ENCODE peak calls at places on chromosomes 3 and 15, in six cellular contexts. One of them, this sample, is unnamed.

GRCh38 chr3:123339302-123339701 is 109.6 kb downstream of the ADCY5 start:
- DNase-seq in CD14-positive monocyte: peak
- DNase-seq in iris pigment epithelial cell: no peak
- DNase-seq in OCI-M1: no peak
- DNase-seq in activated T-helper 1 cell treated with anti-CD3 and anti-CD28 coated beads, Interleukin-2, amount 50 U/mL, for 16 hours: no peak
- DNase-seq in ovary: peak
- DNase-seq in this sample: no peak

GRCh38 chr3:184562146-184562861 is 719 bp downstream of the EPHB3 start:
- DNase-seq in activated T-helper 1 cell treated with anti-CD3 and anti-CD28 coated beads, Interleukin-2, amount 50 U/mL, for 16 hours: no peak
- DNase-seq in iris pigment epithelial cell: no peak
- DNase-seq in ovary: peak
- DNase-seq in CD14-positive monocyte: no peak
- DNase-seq in OCI-M1: no peak
- DNase-seq in this sample: no peak

GRCh38 chr15:85024509-85025336 is 43.1 kb downstream of the PDE8A start:
- DNase-seq in activated T-helper 1 cell treated with anti-CD3 and anti-CD28 coated beads, Interleukin-2, amount 50 U/mL, for 16 hours: no peak
- DNase-seq in OCI-M1: no peak
- DNase-seq in ovary: no peak
- DNase-seq in CD14-positive monocyte: no peak
- DNase-seq in iris pigment epithelial cell: peak
- DNase-seq in this sample: peak

GRCh38 chr15:48966595-48967301 is 3.0 kb upstream of the SHC4 start:
- DNase-seq in iris pigment epithelial cell: peak
- DNase-seq in activated T-helper 1 cell treated with anti-CD3 and anti-CD28 coated beads, Interleukin-2, amount 50 U/mL, for 16 hours: no peak
- DNase-seq in OCI-M1: peak
- DNase-seq in ovary: no peak
- DNase-seq in CD14-positive monocyte: no peak
- DNase-seq in this sample: peak

GRCh38 chr15:40274350-40275274 is 8.3 kb downstream of the ANKRD63 start:
- DNase-seq in ovary: peak
- DNase-seq in activated T-helper 1 cell treated with anti-CD3 and anti-CD28 coated beads, Interleukin-2, amount 50 U/mL, for 16 hours: peak
- DNase-seq in iris pigment epithelial cell: peak
- DNase-seq in CD14-positive monocyte: peak
- DNase-seq in OCI-M1: peak
- DNase-seq in this sample: peak

GRCh38 chr15:31438601-31439265 is 112.1 kb downstream of the KLF13 start:
- DNase-seq in activated T-helper 1 cell treated with anti-CD3 and anti-CD28 coated beads, Interleukin-2, amount 50 U/mL, for 16 hours: no peak
- DNase-seq in iris pigment epithelial cell: no peak
- DNase-seq in OCI-M1: no peak
- DNase-seq in CD14-positive monocyte: no peak
- DNase-seq in ovary: no peak
- DNase-seq in this sample: no peak

GRCh38 chr3:88149146-88149515 is 628 bp upstream of the C3orf38 start:
- DNase-seq in activated T-helper 1 cell treated with anti-CD3 and anti-CD28 coated beads, Interleukin-2, amount 50 U/mL, for 16 hours: no peak
- DNase-seq in iris pigment epithelial cell: peak
- DNase-seq in CD14-positive monocyte: peak
- DNase-seq in ovary: no peak
- DNase-seq in OCI-M1: no peak
- DNase-seq in this sample: no peak

GRCh38 chr3:183532620-183533409 is 22.7 kb downstream of the KLHL6 start:
- DNase-seq in OCI-M1: peak
- DNase-seq in iris pigment epithelial cell: peak
- DNase-seq in CD14-positive monocyte: no peak
- DNase-seq in ovary: no peak
- DNase-seq in activated T-helper 1 cell treated with anti-CD3 and anti-CD28 coated beads, Interleukin-2, amount 50 U/mL, for 16 hours: no peak
- DNase-seq in this sample: no peak

GRCh38 chr3:10747341-10747740 is 68.7 kb upstream of the SLC6A11 start:
- DNase-seq in OCI-M1: no peak
- DNase-seq in iris pigment epithelial cell: no peak
- DNase-seq in activated T-helper 1 cell treated with anti-CD3 and anti-CD28 coated beads, Interleukin-2, amount 50 U/mL, for 16 hours: no peak
- DNase-seq in ovary: no peak
- DNase-seq in CD14-positive monocyte: no peak
- DNase-seq in this sample: no peak

GRCh38 chr15:80770356-80770705 is 8.8 kb upstream of the CEMIP start:
- DNase-seq in ovary: no peak
- DNase-seq in iris pigment epithelial cell: peak
- DNase-seq in CD14-positive monocyte: no peak
- DNase-seq in OCI-M1: no peak
- DNase-seq in activated T-helper 1 cell treated with anti-CD3 and anti-CD28 coated beads, Interleukin-2, amount 50 U/mL, for 16 hours: no peak
- DNase-seq in this sample: peak

This sample was measured in fibroblast of mammary gland.